ENCODE peak calls at places on chromosome 22, in six cellular contexts. F is brain microvascular endothelial cell, Y is gastrocnemius medialis, J is PC-9, I is activated B cell treated with CpG ODN at 0.5 μM for 24 hours, W is glutamatergic neuron. V is an unnamed sample.
A peak's percentile ranks its signal among the peaks of the same experiment; 100 is the strongest.

GRCh38 chr22:11360632-11361031 is 4167.4 kb upstream of the OR11H1 start:
- DNase-seq in F (no peak), Y (no peak), J (no peak), I (no peak), W (no peak), V (no peak)

GRCh38 chr22:20247010-20247505 is 21.1 kb downstream of the RTN4R start:
- DNase-seq in F (peak; percentile 75), Y (peak; percentile 20), J (no peak), I (no peak), W (no peak), V (peak; percentile 10)

GRCh38 chr22:45503816-45504702 is 1.4 kb downstream of the FBLN1 start:
- DNase-seq in F (peak; percentile 50), Y (no peak), J (peak; percentile 35), I (no peak), W (peak; percentile 72), V (no peak)

GRCh38 chr22:21055880-21056319 is 10.2 kb downstream of the LRRC74B start:
- DNase-seq in F (no peak), Y (no peak), J (no peak), I (no peak), W (no peak), V (no peak)

GRCh38 chr22:23408321-23408720 is 171.8 kb downstream of the IGLL1 start:
- DNase-seq in F (no peak), Y (no peak), J (no peak), I (no peak), W (no peak), V (no peak)

GRCh38 chr22:49303061-49303735 is 524.5 kb downstream of the BRD1 start:
- DNase-seq in F (no peak), Y (no peak), J (no peak), I (no peak), W (no peak), V (no peak)

GRCh38 chr22:21938071-21938822 is 14.4 kb downstream of the PPM1F start:
- DNase-seq in F (peak; percentile 88), Y (peak; percentile 84), J (no peak), I (peak; percentile 93), W (peak; percentile 99), V (no peak)

GRCh38 chr22:25510926-25511325 is 53.5 kb upstream of the GRK3 start:
- DNase-seq in F (no peak), Y (no peak), J (no peak), I (no peak), W (no peak), V (no peak)

GRCh38 chr22:50192056-50192824 is 6.5 kb downstream of the TRABD start:
- DNase-seq in F (no peak), Y (no peak), J (no peak), I (no peak), W (no peak), V (no peak)

GRCh38 chr22:21077884-21078508 is 32.2 kb downstream of the LRRC74B start:
- DNase-seq in F (no peak), Y (no peak), J (no peak), I (no peak), W (no peak), V (no peak)

GRCh38 chr22:45045219-45045618 is 35.4 kb upstream of the PHF21B start:
- DNase-seq in F (no peak), Y (no peak), J (no peak), I (no peak), W (no peak), V (no peak)

GRCh38 chr22:20108757-20109230 is 7.1 kb upstream of the RANBP1 start:
- DNase-seq in F (no peak), Y (no peak), J (no peak), I (no peak), W (peak; percentile 12), V (no peak)

GRCh38 chr22:26674211-26675190 is 17.1 kb downstream of the MIAT start:
- DNase-seq in F (no peak), Y (no peak), J (no peak), I (no peak), W (no peak), V (no peak)
- TF ChIP-seq CTCF in F (no peak), Y (no peak), J (no peak), I (no peak), W (no peak), V (no peak)

GRCh38 chr22:39519681-39520053 is 695 bp upstream of the ATF4 start:
- DNase-seq in F (no peak), Y (peak; percentile 43), J (no peak), I (no peak), W (peak; percentile 68), V (no peak)
- TF ChIP-seq CTCF in F (peak; percentile 43), Y (peak; percentile 54), J (peak; percentile 59), I (no peak), W (no peak), V (peak; percentile 37)

GRCh38 chr22:27488456-27489224 is 312.9 kb downstream of the MN1 start:
- DNase-seq in F (peak; percentile 27), Y (no peak), J (no peak), I (no peak), W (no peak), V (no peak)
- TF ChIP-seq CTCF in F (peak; percentile 35), Y (peak; percentile 31), J (no peak), I (no peak), W (no peak), V (no peak)

GRCh38 chr22:35842954-35843353 is 125.3 kb downstream of the APOL5 start:
- DNase-seq in F (peak; percentile 62), Y (no peak), J (no peak), I (no peak), W (peak; percentile 48), V (no peak)
- TF ChIP-seq CTCF in F (peak; percentile 89), Y (peak; percentile 58), J (peak; percentile 70), I (no peak), W (peak; percentile 37), V (peak; percentile 52)

GRCh38 chr22:46815132-46815531 is 52.7 kb downstream of the TBC1D22A start:
- DNase-seq in F (no peak), Y (no peak), J (peak; percentile 33), I (no peak), W (no peak), V (no peak)

GRCh38 chr22:46812786-46813185 is 50.3 kb downstream of the TBC1D22A start:
- DNase-seq in F (no peak), Y (no peak), J (no peak), I (no peak), W (no peak), V (no peak)

GRCh38 chr22:46815559-46815895 is 53.1 kb downstream of the TBC1D22A start:
- DNase-seq in F (no peak), Y (no peak), J (no peak), I (no peak), W (no peak), V (no peak)

GRCh38 chr22:46813816-46814597 is 51.6 kb downstream of the TBC1D22A start:
- DNase-seq in F (peak; percentile 67), Y (no peak), J (no peak), I (no peak), W (no peak), V (no peak)

DNA sequence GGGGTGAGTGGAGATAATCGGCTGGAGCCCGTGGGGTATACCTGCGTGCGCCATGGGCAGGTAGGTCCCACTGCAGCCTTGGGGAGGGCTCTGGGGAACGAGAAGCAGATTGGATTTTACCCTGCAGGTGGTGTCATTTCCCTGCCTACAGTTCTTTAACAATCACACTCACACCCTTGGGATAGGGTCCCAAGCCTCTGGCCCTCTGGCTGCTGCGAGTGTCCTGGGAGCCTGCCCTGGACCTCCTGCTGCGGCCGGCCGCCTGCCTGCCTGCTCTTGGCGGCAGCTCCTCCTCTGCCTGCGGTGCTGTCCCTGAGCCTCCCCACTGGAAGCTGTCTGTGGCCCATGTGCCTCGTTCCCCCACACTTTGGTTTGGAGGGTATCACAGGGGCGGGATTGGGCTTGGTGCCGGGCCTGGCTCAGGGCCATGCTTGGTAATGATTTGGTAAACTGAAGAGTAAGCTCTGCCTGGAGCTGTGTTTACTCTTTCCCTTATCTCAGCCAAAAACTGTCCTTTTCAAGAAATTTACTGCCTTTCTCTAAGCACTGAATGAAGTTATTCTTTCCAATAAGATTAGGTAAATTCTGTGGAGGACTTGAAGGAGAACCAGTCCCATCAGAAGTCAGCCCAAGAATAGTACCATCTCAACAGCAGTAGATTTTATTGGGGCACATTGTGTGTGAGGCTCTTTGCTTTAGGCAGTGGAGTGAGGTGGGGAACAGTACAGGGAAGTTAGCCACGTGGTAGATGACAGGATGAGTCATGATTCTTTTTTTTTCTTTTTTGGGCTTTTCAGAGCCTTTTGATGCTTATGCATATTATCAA is 53.7 kb downstream of the TBC1D22A start:
- DNase-seq in F (no peak), Y (no peak), J (peak; percentile 18), I (no peak), W (no peak), V (no peak)
- TF ChIP-seq CTCF in F (no peak), Y (no peak), J (no peak), I (no peak), W (no peak), V (no peak)

DNA sequence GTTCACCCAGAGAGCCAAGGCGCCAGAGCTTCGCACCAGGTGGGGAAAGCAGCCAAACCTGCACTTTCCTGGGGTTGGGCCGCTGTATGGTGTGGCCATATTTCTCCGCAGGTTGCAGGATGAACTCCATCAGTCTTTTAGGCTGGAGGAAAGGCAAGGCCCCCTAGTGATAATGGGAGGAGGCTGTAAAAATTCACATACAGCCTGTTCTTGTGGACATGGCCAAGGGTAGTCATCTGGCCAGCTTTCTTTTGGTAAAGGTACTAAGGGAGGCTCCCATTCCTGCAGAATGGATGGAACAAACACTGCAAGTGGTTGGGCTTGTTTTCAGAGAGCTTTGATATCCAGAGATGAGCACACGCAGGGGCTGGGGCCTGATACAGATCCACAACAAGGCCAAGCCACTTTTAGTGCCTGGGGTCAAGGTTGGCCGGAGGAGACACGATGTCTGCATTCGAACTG is 29.6 kb downstream of the C22orf31 start:
- DNase-seq in F (no peak), Y (no peak), J (no peak), I (no peak), W (no peak), V (no peak)
- TF ChIP-seq CTCF in F (peak; percentile 7), Y (no peak), J (no peak), I (no peak), W (no peak), V (no peak)

GRCh38 chr22:28012811-28013460 is 93.9 kb upstream of the PITPNB start:
- DNase-seq in F (no peak), Y (no peak), J (peak; percentile 73), I (no peak), W (no peak), V (no peak)
- TF ChIP-seq CTCF in F (no peak), Y (no peak), J (no peak), I (no peak), W (no peak), V (no peak)

GRCh38 chr22:35023692-35024363 is 42.1 kb upstream of the ISX start:
- DNase-seq in F (peak; percentile 14), Y (no peak), J (peak; percentile 44), I (peak; percentile 58), W (peak; percentile 96), V (no peak)
- TF ChIP-seq CTCF in F (peak; percentile 88), Y (peak; percentile 69), J (peak; percentile 99), I (peak; percentile 63), W (peak; percentile 98), V (peak; percentile 92)

GRCh38 chr22:43888740-43889139 is 3.1 kb downstream of the PNPLA5 start:
- DNase-seq in F (no peak), Y (no peak), J (no peak), I (no peak), W (no peak), V (no peak)

GRCh38 chr22:43891360-43892182 is at the start of gene PNPLA5:
- DNase-seq in F (peak; percentile 28), Y (no peak), J (no peak), I (no peak), W (peak; percentile 43), V (no peak)

GRCh38 chr22:43890901-43891331 is 897 bp downstream of the PNPLA5 start:
- DNase-seq in F (no peak), Y (no peak), J (no peak), I (no peak), W (no peak), V (no peak)

GRCh38 chr22:43887391-43887790 is 4.4 kb downstream of the PNPLA5 start:
- DNase-seq in F (no peak), Y (no peak), J (no peak), I (no peak), W (no peak), V (no peak)

GRCh38 chr22:43889366-43890253 is 2.2 kb downstream of the PNPLA5 start:
- DNase-seq in F (no peak), Y (no peak), J (peak; percentile 48), I (no peak), W (no peak), V (no peak)
- TF ChIP-seq CTCF in F (peak; percentile 50), Y (no peak), J (peak; percentile 52), I (no peak), W (no peak), V (peak; percentile 40)

V was measured in AG04449.